ENCODE peak calls at places on chromosomes 3 and 15, in six cellular contexts. P is ELF-1; U is GM10248; B is CD8-positive, alpha-beta T cell; C is stimulated activated CD4-positive, alpha-beta T cell treated with anti-CD3 and anti-CD28 coated beads, TNF-alpha, amount 100 ng/mL, for 4 hours; O is nephron progenitor cell. N is an unnamed sample.

GRCh38 chr3:102068327-102068726 is 219.0 kb downstream of the NFKBIZ start:
- DNase-seq in P (no peak), U (no peak), B (no peak), C (no peak), O (no peak), N (no peak)

GRCh38 chr3:171255236-171255806 is 204.9 kb downstream of the TNIK start:
- DNase-seq in P (no peak), U (peak; percentile 32), B (no peak), C (no peak), O (no peak), N (no peak)

GRCh38 chr15:74763416-74763815 is 14.8 kb downstream of the CYP1A2 start:
- DNase-seq in P (no peak), U (no peak), B (no peak), C (no peak), O (no peak), N (no peak)

GRCh38 chr3:29701326-29701983 is 420.6 kb downstream of the RBMS3 start:
- DNase-seq in P (no peak), U (no peak), B (no peak), C (no peak), O (no peak), N (no peak)

GRCh38 chr3:179731544-179731943 is 78.7 kb downstream of the USP13 start:
- DNase-seq in P (no peak), U (no peak), B (no peak), C (no peak), O (no peak), N (no peak)

GRCh38 chr15:77702211-77702957 is 69.7 kb upstream of the LINGO1 start:
- DNase-seq in P (peak; percentile 87), U (peak; percentile 53), B (no peak), C (no peak), O (peak; percentile 88), N (no peak)

GRCh38 chr15:23642413-23643044 is 5.1 kb downstream of the MAGEL2 start:
- DNase-seq in P (peak; percentile 79), U (no peak), B (peak; percentile 12), C (no peak), O (peak; percentile 64), N (no peak)

GRCh38 chr15:78065973-78066946 is 11.3 kb downstream of the TBC1D2B start:
- DNase-seq in P (no peak), U (peak; percentile 71), B (no peak), C (no peak), O (no peak), N (no peak)

GRCh38 chr15:98155356-98155755 is 194.9 kb downstream of the ARRDC4 start:
- DNase-seq in P (no peak), U (no peak), B (no peak), C (no peak), O (no peak), N (no peak)

GRCh38 chr15:71093089-71094024 is 21.9 kb upstream of the THSD4 start:
- DNase-seq in P (no peak), U (no peak), B (no peak), C (no peak), O (no peak), N (no peak)

GRCh38 chr3:23836536-23837230 is 30.9 kb downstream of the UBE2E1 start:
- DNase-seq in P (no peak), U (no peak), B (no peak), C (no peak), O (no peak), N (no peak)